ENCODE peak calls at places on chromosomes 4 and X, in eight cellular contexts. One of them, this sample, is unnamed.

GRCh38 chrX:151176351-151176750 is at the start of gene GPR50:
- DNase-seq in left ventricle myocardium inferior: no peak
- DNase-seq in WERI-Rb-1: no peak
- DNase-seq in GM06990: no peak
- DNase-seq in GM23338: peak; percentile 34
- DNase-seq in left lung: no peak
- DNase-seq in cardiac muscle cell: no peak
- DNase-seq in astrocyte of the spinal cord: no peak
- DNase-seq in this sample: no peak

GRCh38 chr4:80202784-80203553 is 5.7 kb downstream of the PRDM8 start:
- DNase-seq in left ventricle myocardium inferior: no peak
- DNase-seq in cardiac muscle cell: peak; percentile 48
- DNase-seq in GM06990: peak; percentile 75
- DNase-seq in GM23338: peak; percentile 62
- DNase-seq in left lung: peak; percentile 86
- DNase-seq in astrocyte of the spinal cord: no peak
- DNase-seq in WERI-Rb-1: no peak
- DNase-seq in this sample: no peak

GRCh38 chrX:69253821-69254220 is 88.6 kb upstream of the PJA1 start:
- DNase-seq in astrocyte of the spinal cord: no peak
- DNase-seq in left ventricle myocardium inferior: no peak
- DNase-seq in WERI-Rb-1: no peak
- DNase-seq in cardiac muscle cell: no peak
- DNase-seq in left lung: no peak
- DNase-seq in GM23338: no peak
- DNase-seq in GM06990: no peak
- DNase-seq in this sample: no peak

GRCh38 chr4:55554453-55555030 is 7.8 kb upstream of the CLOCK start:
- DNase-seq in astrocyte of the spinal cord: peak; percentile 62
- DNase-seq in left lung: no peak
- DNase-seq in GM23338: no peak
- DNase-seq in GM06990: no peak
- DNase-seq in cardiac muscle cell: peak; percentile 71
- DNase-seq in WERI-Rb-1: no peak
- DNase-seq in left ventricle myocardium inferior: no peak
- DNase-seq in this sample: no peak

GRCh38 chrX:63426519-63426918 is 75.4 kb upstream of the SPIN4 start:
- DNase-seq in left lung: no peak
- DNase-seq in astrocyte of the spinal cord: no peak
- DNase-seq in GM06990: no peak
- DNase-seq in left ventricle myocardium inferior: no peak
- DNase-seq in cardiac muscle cell: no peak
- DNase-seq in GM23338: peak; percentile 37
- DNase-seq in WERI-Rb-1: no peak
- DNase-seq in this sample: no peak

GRCh38 chr4:77845400-77845799 is 17.2 kb upstream of the MRPL1 start:
- DNase-seq in cardiac muscle cell: no peak
- DNase-seq in left lung: no peak
- DNase-seq in left ventricle myocardium inferior: no peak
- DNase-seq in GM23338: no peak
- DNase-seq in astrocyte of the spinal cord: peak; percentile 13
- DNase-seq in GM06990: no peak
- DNase-seq in WERI-Rb-1: no peak
- DNase-seq in this sample: no peak

GRCh38 chrX:31889028-31889427 is 817.2 kb upstream of the FTHL17 start:
- DNase-seq in astrocyte of the spinal cord: no peak
- DNase-seq in GM23338: no peak
- DNase-seq in WERI-Rb-1: no peak
- DNase-seq in left lung: no peak
- DNase-seq in left ventricle myocardium inferior: no peak
- DNase-seq in cardiac muscle cell: no peak
- DNase-seq in GM06990: no peak
- DNase-seq in this sample: no peak

GRCh38 chr4:128803783-128804182 is 5.7 kb upstream of the JADE1 start:
- DNase-seq in left lung: no peak
- DNase-seq in GM06990: peak; percentile 39
- DNase-seq in WERI-Rb-1: no peak
- DNase-seq in GM23338: no peak
- DNase-seq in left ventricle myocardium inferior: no peak
- DNase-seq in astrocyte of the spinal cord: no peak
- DNase-seq in cardiac muscle cell: no peak
- DNase-seq in this sample: no peak

GRCh38 chr4:153154010-153154975 is 50.0 kb upstream of the TRIM2 start:
- DNase-seq in GM06990: no peak
- DNase-seq in left ventricle myocardium inferior: no peak
- DNase-seq in astrocyte of the spinal cord: peak; percentile 34
- DNase-seq in left lung: no peak
- DNase-seq in cardiac muscle cell: peak; percentile 73
- DNase-seq in GM23338: no peak
- DNase-seq in WERI-Rb-1: no peak
- DNase-seq in this sample: peak; percentile 44

GRCh38 chr4:153159016-153159415 is 45.2 kb upstream of the TRIM2 start:
- DNase-seq in GM06990: no peak
- DNase-seq in left ventricle myocardium inferior: no peak
- DNase-seq in cardiac muscle cell: no peak
- DNase-seq in WERI-Rb-1: no peak
- DNase-seq in GM23338: no peak
- DNase-seq in left lung: no peak
- DNase-seq in astrocyte of the spinal cord: no peak
- DNase-seq in this sample: no peak

GRCh38 chr4:153159728-153160221 is 44.5 kb upstream of the TRIM2 start:
- DNase-seq in astrocyte of the spinal cord: peak; percentile 81
- DNase-seq in WERI-Rb-1: no peak
- DNase-seq in left ventricle myocardium inferior: no peak
- DNase-seq in cardiac muscle cell: peak; percentile 65
- DNase-seq in left lung: no peak
- DNase-seq in GM06990: no peak
- DNase-seq in GM23338: no peak
- DNase-seq in this sample: no peak

GRCh38 chr4:153153339-153153851 is 50.8 kb upstream of the TRIM2 start:
- DNase-seq in left ventricle myocardium inferior: peak; percentile 34
- DNase-seq in GM06990: peak; percentile 71
- DNase-seq in astrocyte of the spinal cord: peak; percentile 29
- DNase-seq in GM23338: peak; percentile 82
- DNase-seq in left lung: peak; percentile 87
- DNase-seq in cardiac muscle cell: peak; percentile 25
- DNase-seq in WERI-Rb-1: peak; percentile 88
- DNase-seq in this sample: no peak

GRCh38 chr4:153156263-153156662 is 48.0 kb upstream of the TRIM2 start:
- DNase-seq in cardiac muscle cell: peak; percentile 22
- DNase-seq in left ventricle myocardium inferior: no peak
- DNase-seq in GM23338: peak; percentile 71
- DNase-seq in left lung: no peak
- DNase-seq in WERI-Rb-1: peak; percentile 33
- DNase-seq in astrocyte of the spinal cord: no peak
- DNase-seq in GM06990: no peak
- DNase-seq in this sample: no peak
- TF ChIP-seq CTCF in cardiac muscle cell: peak; percentile 16
- TF ChIP-seq CTCF in left ventricle myocardium inferior: no peak
- TF ChIP-seq CTCF in GM23338: peak; percentile 67
- TF ChIP-seq CTCF in left lung: no peak
- TF ChIP-seq CTCF in WERI-Rb-1: peak; percentile 36
- TF ChIP-seq CTCF in astrocyte of the spinal cord: peak; percentile 19
- TF ChIP-seq CTCF in GM06990: peak; percentile 70
- TF ChIP-seq CTCF in this sample: no peak

GRCh38 chr4:107034091-107034698 is 1.9 kb downstream of the DKK2 start:
- DNase-seq in GM23338: peak; percentile 77
- DNase-seq in left ventricle myocardium inferior: no peak
- DNase-seq in astrocyte of the spinal cord: peak; percentile 58
- DNase-seq in WERI-Rb-1: peak; percentile 85
- DNase-seq in cardiac muscle cell: peak; percentile 26
- DNase-seq in GM06990: no peak
- DNase-seq in left lung: peak; percentile 60
- DNase-seq in this sample: no peak
- H3K4me3 ChIP-seq in GM23338: peak overlapping the region; percentile 70
- H3K4me3 ChIP-seq in left ventricle myocardium inferior: peak overlapping the region; percentile 56
- H3K4me3 ChIP-seq in astrocyte of the spinal cord: peak overlapping the region; percentile 43
- H3K4me3 ChIP-seq in WERI-Rb-1: peak overlapping the region; percentile 61
- H3K4me3 ChIP-seq in cardiac muscle cell: peak overlapping the region; percentile 28
- H3K4me3 ChIP-seq in GM06990: no peak overlapping the region
- H3K4me3 ChIP-seq in left lung: no peak overlapping the region
- H3K4me3 ChIP-seq in this sample: no peak overlapping the region

GRCh38 chr4:154549894-154550790 is at the start of gene PLRG1:
- DNase-seq in astrocyte of the spinal cord: peak; percentile 95
- DNase-seq in GM23338: peak; percentile 99
- DNase-seq in WERI-Rb-1: peak; percentile 98
- DNase-seq in left ventricle myocardium inferior: peak; percentile 97
- DNase-seq in cardiac muscle cell: peak; percentile 96
- DNase-seq in GM06990: peak; percentile 92
- DNase-seq in left lung: peak; percentile 99
- DNase-seq in this sample: peak; percentile 67
- TF ChIP-seq CTCF in astrocyte of the spinal cord: peak; percentile 13
- TF ChIP-seq CTCF in GM23338: no peak
- TF ChIP-seq CTCF in WERI-Rb-1: peak; percentile 1
- TF ChIP-seq CTCF in left ventricle myocardium inferior: peak; percentile 64
- TF ChIP-seq CTCF in cardiac muscle cell: no peak
- TF ChIP-seq CTCF in GM06990: no peak
- TF ChIP-seq CTCF in left lung: no peak
- TF ChIP-seq CTCF in this sample: no peak

GRCh38 chrX:43882294-43882681 is at the start of gene MAOB:
- DNase-seq in GM23338: peak; percentile 57
- DNase-seq in WERI-Rb-1: peak; percentile 28
- DNase-seq in cardiac muscle cell: no peak
- DNase-seq in left ventricle myocardium inferior: peak; percentile 61
- DNase-seq in GM06990: no peak
- DNase-seq in left lung: peak; percentile 67
- DNase-seq in astrocyte of the spinal cord: no peak
- DNase-seq in this sample: no peak

GRCh38 chrX:43876680-43877079 is 5.6 kb downstream of the MAOB start:
- DNase-seq in GM06990: no peak
- DNase-seq in astrocyte of the spinal cord: no peak
- DNase-seq in left lung: no peak
- DNase-seq in WERI-Rb-1: no peak
- DNase-seq in left ventricle myocardium inferior: no peak
- DNase-seq in cardiac muscle cell: no peak
- DNase-seq in GM23338: no peak
- DNase-seq in this sample: no peak

GRCh38 chrX:43878902-43879526 is 3.2 kb downstream of the MAOB start:
- DNase-seq in cardiac muscle cell: peak; percentile 36
- DNase-seq in left ventricle myocardium inferior: no peak
- DNase-seq in GM06990: no peak
- DNase-seq in WERI-Rb-1: no peak
- DNase-seq in GM23338: no peak
- DNase-seq in astrocyte of the spinal cord: no peak
- DNase-seq in left lung: no peak
- DNase-seq in this sample: no peak

GRCh38 chrX:43881410-43882293 is 598 bp downstream of the MAOB start:
- DNase-seq in cardiac muscle cell: no peak
- DNase-seq in GM23338: no peak
- DNase-seq in left lung: no peak
- DNase-seq in GM06990: no peak
- DNase-seq in astrocyte of the spinal cord: no peak
- DNase-seq in WERI-Rb-1: no peak
- DNase-seq in left ventricle myocardium inferior: no peak
- DNase-seq in this sample: no peak

GRCh38 chrX:43880439-43880838 is 1.8 kb downstream of the MAOB start:
- DNase-seq in left lung: no peak
- DNase-seq in left ventricle myocardium inferior: no peak
- DNase-seq in GM23338: no peak
- DNase-seq in WERI-Rb-1: no peak
- DNase-seq in cardiac muscle cell: no peak
- DNase-seq in astrocyte of the spinal cord: no peak
- DNase-seq in GM06990: no peak
- DNase-seq in this sample: no peak
- H3K4me3 ChIP-seq in left lung: no peak overlapping the region
- H3K4me3 ChIP-seq in left ventricle myocardium inferior: peak overlapping the region; percentile 69
- H3K4me3 ChIP-seq in GM23338: no peak overlapping the region
- H3K4me3 ChIP-seq in WERI-Rb-1: no peak overlapping the region
- H3K4me3 ChIP-seq in cardiac muscle cell: no peak overlapping the region
- H3K4me3 ChIP-seq in astrocyte of the spinal cord: no peak overlapping the region
- H3K4me3 ChIP-seq in GM06990: no peak overlapping the region
- H3K4me3 ChIP-seq in this sample: no peak overlapping the region

GRCh38 chrX:96436105-96436504 is 248.5 kb upstream of the DIAPH2 start:
- DNase-seq in WERI-Rb-1: no peak
- DNase-seq in GM06990: no peak
- DNase-seq in astrocyte of the spinal cord: peak; percentile 53
- DNase-seq in left ventricle myocardium inferior: no peak
- DNase-seq in left lung: no peak
- DNase-seq in GM23338: no peak
- DNase-seq in cardiac muscle cell: peak; percentile 48
- DNase-seq in this sample: no peak

GRCh38 chrX:96435636-96436035 is 249.0 kb upstream of the DIAPH2 start:
- DNase-seq in GM23338: no peak
- DNase-seq in GM06990: no peak
- DNase-seq in left lung: no peak
- DNase-seq in cardiac muscle cell: peak; percentile 17
- DNase-seq in astrocyte of the spinal cord: peak; percentile 35
- DNase-seq in WERI-Rb-1: no peak
- DNase-seq in left ventricle myocardium inferior: no peak
- DNase-seq in this sample: no peak

GRCh38 chrX:96440941-96441340 is 243.7 kb upstream of the DIAPH2 start:
- DNase-seq in GM23338: no peak
- DNase-seq in left ventricle myocardium inferior: no peak
- DNase-seq in astrocyte of the spinal cord: no peak
- DNase-seq in cardiac muscle cell: peak; percentile 48
- DNase-seq in left lung: no peak
- DNase-seq in WERI-Rb-1: no peak
- DNase-seq in GM06990: no peak
- DNase-seq in this sample: no peak

GRCh38 chrX:96433409-96434122 is 251.1 kb upstream of the DIAPH2 start:
- DNase-seq in left ventricle myocardium inferior: no peak
- DNase-seq in WERI-Rb-1: no peak
- DNase-seq in GM23338: no peak
- DNase-seq in GM06990: no peak
- DNase-seq in cardiac muscle cell: no peak
- DNase-seq in astrocyte of the spinal cord: no peak
- DNase-seq in left lung: no peak
- DNase-seq in this sample: no peak

GRCh38 chrX:96438803-96439202 is 245.8 kb upstream of the DIAPH2 start:
- DNase-seq in GM23338: no peak
- DNase-seq in left lung: no peak
- DNase-seq in cardiac muscle cell: no peak
- DNase-seq in WERI-Rb-1: no peak
- DNase-seq in left ventricle myocardium inferior: no peak
- DNase-seq in GM06990: no peak
- DNase-seq in astrocyte of the spinal cord: no peak
- DNase-seq in this sample: no peak
- TF ChIP-seq CTCF in GM23338: no peak
- TF ChIP-seq CTCF in left lung: no peak
- TF ChIP-seq CTCF in cardiac muscle cell: no peak
- TF ChIP-seq CTCF in WERI-Rb-1: no peak
- TF ChIP-seq CTCF in left ventricle myocardium inferior: no peak
- TF ChIP-seq CTCF in GM06990: no peak
- TF ChIP-seq CTCF in astrocyte of the spinal cord: no peak
- TF ChIP-seq CTCF in this sample: no peak

GRCh38 chr4:168152837-168153500 is 60.6 kb downstream of the ANXA10 start:
- DNase-seq in GM23338: no peak
- DNase-seq in cardiac muscle cell: no peak
- DNase-seq in astrocyte of the spinal cord: no peak
- DNase-seq in left ventricle myocardium inferior: no peak
- DNase-seq in GM06990: no peak
- DNase-seq in left lung: no peak
- DNase-seq in WERI-Rb-1: no peak
- DNase-seq in this sample: no peak
- H3K4me3 ChIP-seq in GM23338: no peak overlapping the region
- H3K4me3 ChIP-seq in cardiac muscle cell: no peak overlapping the region
- H3K4me3 ChIP-seq in astrocyte of the spinal cord: no peak overlapping the region
- H3K4me3 ChIP-seq in left ventricle myocardium inferior: no peak overlapping the region
- H3K4me3 ChIP-seq in GM06990: no peak overlapping the region
- H3K4me3 ChIP-seq in left lung: no peak overlapping the region
- H3K4me3 ChIP-seq in WERI-Rb-1: no peak overlapping the region
- H3K4me3 ChIP-seq in this sample: no peak overlapping the region